ENCODE peak calls at places on chromosomes 12 and 14, in five cellular contexts. I is A549, Z is K562, B is H1, H is SK-N-SH. P is an unnamed sample.
A peak's percentile ranks its signal among the peaks of the same experiment; 100 is the strongest.

GRCh38 chr12:24027352-24027751 is 77.9 kb upstream of the SOX5 start:
- DNase-seq in Z (no peak), I (no peak), B (no peak), H (no peak), P (no peak)

GRCh38 chr12:109983432-109984142 is 12.6 kb downstream of the GIT2 start:
- DNase-seq in H (no peak), Z (no peak), I (no peak), B (no peak), P (no peak)

GRCh38 chr12:57754411-57755193 is at the start of gene MARCHF9:
- DNase-seq in I (no peak), H (peak; percentile 87), B (no peak), Z (peak; percentile 86), P (no peak)

GRCh38 chr12:106866426-106867080 is 89.2 kb upstream of the TMEM263 start:
- DNase-seq in H (no peak), Z (no peak), B (no peak), I (no peak), P (no peak)

GRCh38 chr14:68146812-68147211 is 327.2 kb downstream of the RAD51B start:
- DNase-seq in B (no peak), I (peak; percentile 25), H (no peak), Z (no peak), P (peak; percentile 96)

GRCh38 chr14:103931422-103931821 is 3.2 kb downstream of the TDRD9 start:
- DNase-seq in Z (no peak), H (no peak), I (no peak), B (no peak), P (no peak)

GRCh38 chr12:131736807-131737484 is 26.1 kb downstream of the SFSWAP start:
- DNase-seq in Z (no peak), B (peak; percentile 61), I (peak; percentile 81), H (no peak), P (peak; percentile 70)

GRCh38 chr12:116336542-116337065 is 59.1 kb upstream of the MED13L start:
- DNase-seq in B (no peak), H (no peak), I (no peak), Z (peak; percentile 67), P (peak; percentile 77)

GRCh38 chr14:55152052-55152753 is 23.2 kb downstream of the LGALS3 start:
- DNase-seq in B (no peak), H (no peak), I (no peak), Z (no peak), P (peak; percentile 81)

GRCh38 chr12:11927311-11927935 is 143.3 kb upstream of the BCL2L14 start:
- DNase-seq in B (no peak), I (no peak), H (no peak), Z (no peak), P (peak; percentile 28)

GRCh38 chr14:51544901-51545300 is 106.8 kb upstream of the FRMD6 start:
- DNase-seq in I (no peak), Z (no peak), H (no peak), B (no peak), P (no peak)

GRCh38 chr12:109770861-109771670 is 57.4 kb downstream of the FAM222A start:
- DNase-seq in I (no peak), Z (no peak), B (no peak), H (peak; percentile 34), P (no peak)

GRCh38 chr14:74792249-74793039 is 29.3 kb downstream of the YLPM1 start:
- DNase-seq in B (no peak), H (no peak), I (no peak), Z (no peak), P (peak; percentile 15)

GRCh38 chr12:73863541-73863940 is 674.1 kb upstream of the ATXN7L3B start:
- DNase-seq in H (no peak), I (no peak), B (no peak), Z (no peak), P (no peak)

GRCh38 chr14:76904100-76904739 is 78.0 kb downstream of the LRRC74A start:
- DNase-seq in I (no peak), Z (no peak), H (peak; percentile 34), B (no peak), P (peak; percentile 98)

GRCh38 chr12:130357729-130358330 is 20.1 kb downstream of the PIWIL1 start:
- DNase-seq in Z (no peak), H (no peak), B (no peak), I (no peak), P (no peak)

GRCh38 chr14:77965919-77966435 is 166.1 kb downstream of the ADCK1 start:
- DNase-seq in Z (peak; percentile 20), H (peak; percentile 80), B (peak; percentile 10), I (peak; percentile 14), P (peak; percentile 8)

GRCh38 chr14:76203086-76204001 is 51.6 kb downstream of the GPATCH2L start:
- DNase-seq in Z (no peak), H (no peak), I (peak; percentile 77), B (peak; percentile 5), P (peak; percentile 100)

GRCh38 chr12:50033317-50033679 is 8.0 kb upstream of the RACGAP1 start:
- DNase-seq in H (no peak), I (no peak), B (no peak), Z (no peak), P (no peak)

DNA sequence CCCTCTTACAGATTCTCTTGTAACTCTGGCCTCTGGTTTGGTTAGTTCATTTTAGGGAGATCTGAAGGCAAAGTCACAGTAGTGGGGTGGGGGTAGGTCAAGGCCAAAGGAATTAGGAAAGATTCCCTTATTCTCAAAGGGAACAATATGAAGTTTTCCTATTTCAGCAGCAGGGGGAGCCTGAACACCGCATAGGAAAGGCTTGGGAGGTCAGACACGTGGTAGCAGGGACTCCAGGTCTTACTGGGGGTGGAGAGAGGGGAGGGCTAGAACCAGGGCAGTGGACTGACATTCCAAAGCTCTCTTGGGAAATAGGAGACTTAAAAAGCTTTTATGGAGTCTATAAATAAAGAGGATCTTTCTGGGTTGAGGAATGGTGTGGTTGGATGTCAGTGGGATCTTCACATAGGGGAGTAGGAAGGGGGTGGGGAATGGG is 1.3 kb downstream of the ZC3H10 start:
- DNase-seq in B (no peak), Z (peak; percentile 77), H (peak; percentile 85), I (peak; percentile 95), P (peak; percentile 94)
- TF ChIP-seq USF2 in B (peak; percentile 70), Z (peak; percentile 85), H (no peak), I (peak; percentile 60), P (peak; percentile 88)

GRCh38 chr14:72558721-72559120 is 335.2 kb downstream of the DPF3 start:
- DNase-seq in Z (no peak), H (no peak), I (no peak), B (no peak), P (peak; percentile 56)
- TF ChIP-seq USF2 in Z (no peak), H (no peak), I (no peak), B (no peak), P (no peak)

GRCh38 chr12:124915249-124916236 is 1.1 kb upstream of the UBC start:
- DNase-seq in I (no peak), H (no peak), Z (no peak), B (no peak), P (peak; percentile 21)

GRCh38 chr12:124916370-124917134 is 2.1 kb upstream of the UBC start:
- DNase-seq in Z (no peak), H (no peak), B (no peak), I (no peak), P (peak; percentile 93)

GRCh38 chr12:124917135-124917840 is 2.8 kb upstream of the UBC start:
- DNase-seq in I (peak; percentile 77), B (peak; percentile 97), H (peak; percentile 83), Z (peak; percentile 77), P (peak; percentile 100)

GRCh38 chr12:124913474-124914391 is 717 bp downstream of the UBC start:
- DNase-seq in H (peak; percentile 64), I (no peak), B (no peak), Z (peak; percentile 68), P (peak; percentile 68)

GRCh38 chr12:124914392-124915248 is at the start of gene UBC:
- DNase-seq in B (no peak), Z (peak; percentile 84), I (no peak), H (peak; percentile 93), P (peak; percentile 92)
- TF ChIP-seq USF2 in B (no peak), Z (no peak), I (no peak), H (no peak), P (no peak)

DNA sequence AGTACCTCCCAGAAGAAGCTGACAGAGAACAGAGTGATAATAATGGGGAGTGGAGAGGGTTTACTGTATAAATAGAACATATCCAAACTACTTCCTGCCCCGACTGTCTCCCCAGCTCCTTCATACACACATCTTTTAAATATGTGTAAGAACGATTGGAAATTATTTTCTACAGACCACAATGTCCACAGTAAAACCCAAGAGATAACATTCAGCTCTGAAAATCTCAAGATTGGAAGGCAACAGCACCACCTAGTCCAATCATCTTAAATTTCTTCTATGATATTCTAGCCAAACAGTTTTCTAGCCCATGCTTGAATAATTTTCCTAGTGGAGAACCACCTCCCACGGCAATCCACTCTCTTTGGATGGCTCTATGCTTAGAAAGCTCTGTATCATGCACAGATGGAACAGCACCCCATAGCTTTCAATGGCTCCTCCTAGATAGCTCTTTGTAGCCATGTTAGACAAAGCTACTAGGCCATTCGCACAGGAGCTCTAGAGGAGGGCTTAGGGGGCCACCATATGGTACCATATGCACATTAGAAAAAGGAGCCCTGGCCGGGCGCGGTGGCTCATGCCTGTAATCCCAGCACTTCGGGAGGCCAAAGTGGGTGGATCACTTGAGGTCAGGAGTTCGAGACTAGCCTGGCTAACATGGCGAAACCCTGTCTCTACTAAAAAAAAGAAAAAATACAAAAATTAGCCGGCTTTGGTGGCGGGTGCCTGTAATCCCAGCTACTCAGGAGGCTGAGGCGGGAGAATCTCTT is 18.1 kb downstream of the VDR start:
- DNase-seq in H (no peak), Z (no peak), B (no peak), I (no peak), P (peak; percentile 55)
- TF ChIP-seq USF2 in H (no peak), Z (no peak), B (no peak), I (no peak), P (no peak)

GRCh38 chr14:102293784-102294183 is 11.2 kb downstream of the MOK start:
- DNase-seq in B (no peak), I (no peak), H (no peak), Z (no peak), P (peak; percentile 59)
- TF ChIP-seq USF2 in B (no peak), I (no peak), H (no peak), Z (no peak), P (no peak)

P was measured in IMR-90.